ENCODE peak calls at places on chromosomes 13 and 19, in nine cellular contexts. I is naive B cell; F is stimulated activated CD4-positive, alpha-beta T cell treated with anti-CD3 and anti-CD28 coated beads, Interleukin-4, amount 100 ng/mL, for 24 hours; B is NCI-H2081; C is kidney tubule cell; W is sigmoid colon; H is body of pancreas; K is lower leg skin; N is omental fat pad. E is an unnamed sample.

GRCh38 chr19:38319421-38320258 is at the start of gene KCNK6:
- DNase-seq in B (no peak), W (no peak), H (peak; percentile 62), N (no peak), C (peak; percentile 66), I (peak; percentile 27), F (peak; percentile 53), K (no peak), E (no peak)

GRCh38 chr19:35484637-35485036 is 5.6 kb downstream of the KRTDAP start:
- DNase-seq in B (no peak), H (no peak), F (no peak), W (no peak), C (no peak), N (no peak), K (no peak), I (peak; percentile 44), E (no peak)

GRCh38 chr13:32997399-32997798 is 18.8 kb upstream of the KL start:
- DNase-seq in F (no peak), N (no peak), H (no peak), K (no peak), B (no peak), W (no peak), I (no peak), C (no peak), E (no peak)

GRCh38 chr19:17333611-17334413 is 843 bp downstream of the ANO8 start:
- DNase-seq in K (no peak), C (peak; percentile 89), F (peak; percentile 85), H (no peak), W (no peak), B (no peak), N (no peak), I (peak; percentile 48), E (no peak)

GRCh38 chr13:102220681-102221228 is 181.1 kb downstream of the FGF14 start:
- DNase-seq in N (no peak), W (no peak), K (no peak), B (no peak), H (no peak), C (no peak), I (no peak), F (no peak), E (no peak)

GRCh38 chr19:19270749-19271571 is 2.1 kb downstream of the TM6SF2 start:
- DNase-seq in K (no peak), H (no peak), I (no peak), W (no peak), C (no peak), F (no peak), N (no peak), B (no peak), E (no peak)

GRCh38 chr19:36635342-36635741 is 30.2 kb downstream of the ZNF382 start:
- DNase-seq in K (no peak), N (no peak), B (no peak), F (no peak), H (no peak), W (no peak), I (no peak), C (no peak), E (no peak)

GRCh38 chr19:56671613-56671994 is at the start of gene ZNF835:
- DNase-seq in N (peak; percentile 76), B (no peak), H (peak; percentile 88), F (peak; percentile 81), W (peak; percentile 96), I (peak; percentile 89), C (peak; percentile 80), K (peak; percentile 73), E (peak; percentile 77)

GRCh38 chr13:106104281-106104901 is 431.1 kb downstream of the EFNB2 start:
- DNase-seq in I (no peak), W (no peak), F (no peak), B (no peak), N (no peak), C (peak; percentile 94), K (no peak), H (no peak), E (no peak)

GRCh38 chr13:92938481-92939020 is 288.1 kb upstream of the GPC6 start:
- DNase-seq in C (no peak), H (no peak), K (no peak), W (no peak), B (no peak), F (no peak), I (no peak), N (no peak), E (no peak)

GRCh38 chr19:48400018-48400742 is 6.7 kb downstream of the GRIN2D start:
- DNase-seq in H (no peak), C (no peak), K (no peak), F (no peak), B (no peak), I (no peak), W (peak; percentile 67), N (no peak), E (no peak)

GRCh38 chr19:1601613-1602064 is 3.6 kb downstream of the UQCR11 start:
- DNase-seq in F (no peak), W (no peak), N (no peak), K (no peak), C (no peak), H (no peak), I (no peak), B (no peak), E (no peak)

GRCh38 chr19:5595129-5595528 is 27.4 kb upstream of the TINCR start:
- DNase-seq in K (no peak), C (no peak), N (no peak), H (no peak), F (no peak), B (no peak), I (no peak), W (no peak), E (peak; percentile 69)

GRCh38 chr13:31947506-31947905 is 84.1 kb upstream of the FRY start:
- DNase-seq in C (peak; percentile 40), H (no peak), K (no peak), B (no peak), I (no peak), F (no peak), W (no peak), N (no peak), E (no peak)

GRCh38 chr13:67147257-67148218 is 82.6 kb downstream of the PCDH9 start:
- DNase-seq in K (no peak), W (no peak), C (peak; percentile 65), H (no peak), B (no peak), N (no peak), F (no peak), I (no peak), E (no peak)

GRCh38 chr13:55553736-55554135 is 1587.0 kb upstream of the PRR20A start:
- DNase-seq in W (no peak), C (no peak), H (no peak), K (no peak), B (peak; percentile 53), I (no peak), N (no peak), F (no peak), E (no peak)

GRCh38 chr13:100514788-100515409 is 73.7 kb downstream of the GGACT start:
- DNase-seq in C (peak; percentile 74), B (peak; percentile 84), N (peak; percentile 65), H (peak; percentile 82), K (peak; percentile 62), F (peak; percentile 78), W (peak; percentile 87), I (peak; percentile 47), E (peak; percentile 76)

GRCh38 chr19:56808717-56809392 is 31.7 kb downstream of the PEG3 start:
- DNase-seq in W (no peak), N (no peak), K (no peak), F (no peak), B (no peak), H (no peak), I (no peak), C (no peak), E (no peak)

GRCh38 chr19:55341191-55342043 is 1.7 kb downstream of the KMT5C start:
- DNase-seq in N (peak; percentile 49), B (peak; percentile 76), C (peak; percentile 76), W (peak; percentile 91), K (no peak), H (peak; percentile 75), F (peak; percentile 58), I (no peak), E (peak; percentile 61)

GRCh38 chr13:46529509-46529908 is 23.5 kb upstream of the LRCH1 start:
- DNase-seq in N (no peak), W (no peak), F (no peak), K (no peak), B (no peak), H (no peak), C (no peak), I (no peak), E (no peak)

GRCh38 chr13:99894105-99894504 is 77.5 kb downstream of the ZIC5 start:
- DNase-seq in K (no peak), H (no peak), W (no peak), C (no peak), F (no peak), N (no peak), B (no peak), I (no peak), E (no peak)

GRCh38 chr19:1725100-1726064 is 27.9 kb upstream of the ONECUT3 start:
- DNase-seq in K (no peak), H (peak; percentile 69), N (no peak), W (no peak), I (no peak), B (peak; percentile 23), C (peak; percentile 31), F (peak; percentile 33), E (no peak)

GRCh38 chr13:112057736-112058518 is 9.0 kb upstream of the SOX1 start:
- DNase-seq in B (peak; percentile 60), H (no peak), K (no peak), I (no peak), W (no peak), C (no peak), N (no peak), F (no peak), E (no peak)

GRCh38 chr19:42220751-42221097 is 612 bp downstream of the ZNF526 start:
- DNase-seq in F (no peak), H (no peak), C (no peak), N (no peak), I (no peak), K (no peak), W (no peak), B (no peak), E (no peak)

GRCh38 chr13:48194392-48194754 is 38.6 kb upstream of the ITM2B start:
- DNase-seq in I (peak; percentile 71), H (no peak), K (no peak), F (no peak), N (no peak), W (no peak), C (peak; percentile 29), B (no peak), E (no peak)

GRCh38 chr13:91185294-91185863 is 162.1 kb upstream of the MIR17HG start:
- DNase-seq in N (no peak), F (no peak), C (peak; percentile 50), H (no peak), W (no peak), K (no peak), I (no peak), B (peak; percentile 31), E (no peak)